ENCODE peak calls at places on chromosomes 6 and 20, in ten cellular contexts. One of them, this sample, is unnamed.

GRCh38 chr6:110537208-110538123 is 61.1 kb upstream of the SLC22A16 start:
- DNase-seq in D341Med: no peak
- DNase-seq in CD8-positive, alpha-beta T cell: no peak
- DNase-seq in NCI-H1092: no peak
- DNase-seq in GM12891: no peak
- DNase-seq in H4: peak; percentile 77
- DNase-seq in stimulated activated CD8-positive, alpha-beta memory T cell treated with anti-CD3 and anti-CD28 coated beads, Interleukin-4, amount 100 ng/mL, for 24 hours: no peak
- DNase-seq in GM06990: no peak
- DNase-seq in activated T-cell treated with anti-CD3 and anti-CD28 coated beads, Interleukin-2, amount 50 U/mL, for 1 hour: no peak
- DNase-seq in occipital lobe: no peak
- DNase-seq in this sample: no peak

GRCh38 chr6:56764081-56764566 is 121.4 kb upstream of the DST start:
- DNase-seq in D341Med: peak; percentile 53
- DNase-seq in CD8-positive, alpha-beta T cell: no peak
- DNase-seq in NCI-H1092: no peak
- DNase-seq in GM12891: no peak
- DNase-seq in H4: peak; percentile 47
- DNase-seq in stimulated activated CD8-positive, alpha-beta memory T cell treated with anti-CD3 and anti-CD28 coated beads, Interleukin-4, amount 100 ng/mL, for 24 hours: no peak
- DNase-seq in GM06990: no peak
- DNase-seq in activated T-cell treated with anti-CD3 and anti-CD28 coated beads, Interleukin-2, amount 50 U/mL, for 1 hour: no peak
- DNase-seq in occipital lobe: no peak
- DNase-seq in this sample: no peak

GRCh38 chr6:104322849-104323248 is 536.9 kb downstream of the HACE1 start:
- DNase-seq in D341Med: no peak
- DNase-seq in CD8-positive, alpha-beta T cell: no peak
- DNase-seq in NCI-H1092: no peak
- DNase-seq in GM12891: no peak
- DNase-seq in H4: no peak
- DNase-seq in stimulated activated CD8-positive, alpha-beta memory T cell treated with anti-CD3 and anti-CD28 coated beads, Interleukin-4, amount 100 ng/mL, for 24 hours: no peak
- DNase-seq in GM06990: no peak
- DNase-seq in activated T-cell treated with anti-CD3 and anti-CD28 coated beads, Interleukin-2, amount 50 U/mL, for 1 hour: no peak
- DNase-seq in occipital lobe: no peak
- DNase-seq in this sample: no peak

GRCh38 chr6:133973109-133973971 is 20.3 kb downstream of the TBPL1 start:
- DNase-seq in D341Med: no peak
- DNase-seq in CD8-positive, alpha-beta T cell: no peak
- DNase-seq in NCI-H1092: peak; percentile 13
- DNase-seq in GM12891: no peak
- DNase-seq in H4: peak; percentile 33
- DNase-seq in stimulated activated CD8-positive, alpha-beta memory T cell treated with anti-CD3 and anti-CD28 coated beads, Interleukin-4, amount 100 ng/mL, for 24 hours: no peak
- DNase-seq in GM06990: no peak
- DNase-seq in activated T-cell treated with anti-CD3 and anti-CD28 coated beads, Interleukin-2, amount 50 U/mL, for 1 hour: no peak
- DNase-seq in occipital lobe: no peak
- DNase-seq in this sample: no peak

GRCh38 chr20:64146936-64147451 is 17.3 kb upstream of the MYT1 start:
- DNase-seq in D341Med: no peak
- DNase-seq in CD8-positive, alpha-beta T cell: no peak
- DNase-seq in NCI-H1092: no peak
- DNase-seq in GM12891: no peak
- DNase-seq in H4: no peak
- DNase-seq in stimulated activated CD8-positive, alpha-beta memory T cell treated with anti-CD3 and anti-CD28 coated beads, Interleukin-4, amount 100 ng/mL, for 24 hours: no peak
- DNase-seq in GM06990: no peak
- DNase-seq in activated T-cell treated with anti-CD3 and anti-CD28 coated beads, Interleukin-2, amount 50 U/mL, for 1 hour: no peak
- DNase-seq in occipital lobe: no peak
- DNase-seq in this sample: no peak

GRCh38 chr20:62120990-62121775 is 1.1 kb upstream of the LSM14B start:
- DNase-seq in D341Med: no peak
- DNase-seq in CD8-positive, alpha-beta T cell: no peak
- DNase-seq in NCI-H1092: no peak
- DNase-seq in GM12891: no peak
- DNase-seq in H4: no peak
- DNase-seq in stimulated activated CD8-positive, alpha-beta memory T cell treated with anti-CD3 and anti-CD28 coated beads, Interleukin-4, amount 100 ng/mL, for 24 hours: no peak
- DNase-seq in GM06990: no peak
- DNase-seq in activated T-cell treated with anti-CD3 and anti-CD28 coated beads, Interleukin-2, amount 50 U/mL, for 1 hour: no peak
- DNase-seq in occipital lobe: no peak
- DNase-seq in this sample: no peak

GRCh38 chr6:125789576-125790402 is 971 bp upstream of the NCOA7 start:
- DNase-seq in D341Med: peak; percentile 57
- DNase-seq in CD8-positive, alpha-beta T cell: peak; percentile 21
- DNase-seq in NCI-H1092: peak; percentile 54
- DNase-seq in GM12891: no peak
- DNase-seq in H4: peak; percentile 15
- DNase-seq in stimulated activated CD8-positive, alpha-beta memory T cell treated with anti-CD3 and anti-CD28 coated beads, Interleukin-4, amount 100 ng/mL, for 24 hours: no peak
- DNase-seq in GM06990: peak; percentile 59
- DNase-seq in activated T-cell treated with anti-CD3 and anti-CD28 coated beads, Interleukin-2, amount 50 U/mL, for 1 hour: peak; percentile 69
- DNase-seq in occipital lobe: peak; percentile 63
- DNase-seq in this sample: no peak

GRCh38 chr20:3744806-3745685 is 12.6 kb downstream of the HSPA12B start:
- DNase-seq in D341Med: peak; percentile 84
- DNase-seq in CD8-positive, alpha-beta T cell: peak; percentile 54
- DNase-seq in NCI-H1092: no peak
- DNase-seq in GM12891: no peak
- DNase-seq in H4: peak; percentile 49
- DNase-seq in stimulated activated CD8-positive, alpha-beta memory T cell treated with anti-CD3 and anti-CD28 coated beads, Interleukin-4, amount 100 ng/mL, for 24 hours: peak; percentile 55
- DNase-seq in GM06990: peak; percentile 72
- DNase-seq in activated T-cell treated with anti-CD3 and anti-CD28 coated beads, Interleukin-2, amount 50 U/mL, for 1 hour: peak; percentile 75
- DNase-seq in occipital lobe: no peak
- DNase-seq in this sample: no peak

GRCh38 chr6:158815915-158816314 is 3.3 kb downstream of the EZR start:
- DNase-seq in D341Med: no peak
- DNase-seq in CD8-positive, alpha-beta T cell: no peak
- DNase-seq in NCI-H1092: no peak
- DNase-seq in GM12891: no peak
- DNase-seq in H4: no peak
- DNase-seq in stimulated activated CD8-positive, alpha-beta memory T cell treated with anti-CD3 and anti-CD28 coated beads, Interleukin-4, amount 100 ng/mL, for 24 hours: no peak
- DNase-seq in GM06990: no peak
- DNase-seq in activated T-cell treated with anti-CD3 and anti-CD28 coated beads, Interleukin-2, amount 50 U/mL, for 1 hour: no peak
- DNase-seq in occipital lobe: no peak
- DNase-seq in this sample: no peak

GRCh38 chr6:165117121-165117520 is 192.3 kb downstream of the C6orf118 start:
- DNase-seq in D341Med: no peak
- DNase-seq in CD8-positive, alpha-beta T cell: no peak
- DNase-seq in NCI-H1092: no peak
- DNase-seq in GM12891: no peak
- DNase-seq in H4: no peak
- DNase-seq in stimulated activated CD8-positive, alpha-beta memory T cell treated with anti-CD3 and anti-CD28 coated beads, Interleukin-4, amount 100 ng/mL, for 24 hours: no peak
- DNase-seq in GM06990: no peak
- DNase-seq in activated T-cell treated with anti-CD3 and anti-CD28 coated beads, Interleukin-2, amount 50 U/mL, for 1 hour: no peak
- DNase-seq in occipital lobe: no peak
- DNase-seq in this sample: no peak

GRCh38 chr6:29631209-29631810 is 1.7 kb downstream of the GABBR1 start:
- DNase-seq in D341Med: no peak
- DNase-seq in CD8-positive, alpha-beta T cell: no peak
- DNase-seq in NCI-H1092: no peak
- DNase-seq in GM12891: no peak
- DNase-seq in H4: no peak
- DNase-seq in stimulated activated CD8-positive, alpha-beta memory T cell treated with anti-CD3 and anti-CD28 coated beads, Interleukin-4, amount 100 ng/mL, for 24 hours: no peak
- DNase-seq in GM06990: no peak
- DNase-seq in activated T-cell treated with anti-CD3 and anti-CD28 coated beads, Interleukin-2, amount 50 U/mL, for 1 hour: no peak
- DNase-seq in occipital lobe: no peak
- DNase-seq in this sample: no peak

GRCh38 chr6:160520043-160520904 is 143.8 kb downstream of the LPA start:
- DNase-seq in D341Med: peak; percentile 86
- DNase-seq in CD8-positive, alpha-beta T cell: peak; percentile 70
- DNase-seq in NCI-H1092: peak; percentile 75
- DNase-seq in GM12891: peak; percentile 42
- DNase-seq in H4: peak; percentile 23
- DNase-seq in stimulated activated CD8-positive, alpha-beta memory T cell treated with anti-CD3 and anti-CD28 coated beads, Interleukin-4, amount 100 ng/mL, for 24 hours: peak; percentile 59
- DNase-seq in GM06990: peak; percentile 67
- DNase-seq in activated T-cell treated with anti-CD3 and anti-CD28 coated beads, Interleukin-2, amount 50 U/mL, for 1 hour: peak; percentile 85
- DNase-seq in occipital lobe: peak; percentile 81
- DNase-seq in this sample: no peak

GRCh38 chr20:24718696-24719095 is 230.4 kb upstream of the CST7 start:
- DNase-seq in D341Med: no peak
- DNase-seq in CD8-positive, alpha-beta T cell: no peak
- DNase-seq in NCI-H1092: peak; percentile 8
- DNase-seq in GM12891: no peak
- DNase-seq in H4: no peak
- DNase-seq in stimulated activated CD8-positive, alpha-beta memory T cell treated with anti-CD3 and anti-CD28 coated beads, Interleukin-4, amount 100 ng/mL, for 24 hours: no peak
- DNase-seq in GM06990: no peak
- DNase-seq in activated T-cell treated with anti-CD3 and anti-CD28 coated beads, Interleukin-2, amount 50 U/mL, for 1 hour: no peak
- DNase-seq in occipital lobe: no peak
- DNase-seq in this sample: no peak

GRCh38 chr6:7468382-7469081 is 72.9 kb upstream of the DSP start:
- DNase-seq in D341Med: peak; percentile 71
- DNase-seq in CD8-positive, alpha-beta T cell: no peak
- DNase-seq in NCI-H1092: no peak
- DNase-seq in GM12891: no peak
- DNase-seq in H4: peak; percentile 27
- DNase-seq in stimulated activated CD8-positive, alpha-beta memory T cell treated with anti-CD3 and anti-CD28 coated beads, Interleukin-4, amount 100 ng/mL, for 24 hours: no peak
- DNase-seq in GM06990: no peak
- DNase-seq in activated T-cell treated with anti-CD3 and anti-CD28 coated beads, Interleukin-2, amount 50 U/mL, for 1 hour: no peak
- DNase-seq in occipital lobe: peak; percentile 62
- DNase-seq in this sample: no peak

GRCh38 chr20:22556565-22557056 is 27.8 kb downstream of the FOXA2 start:
- DNase-seq in D341Med: no peak
- DNase-seq in CD8-positive, alpha-beta T cell: no peak
- DNase-seq in NCI-H1092: no peak
- DNase-seq in GM12891: no peak
- DNase-seq in H4: no peak
- DNase-seq in stimulated activated CD8-positive, alpha-beta memory T cell treated with anti-CD3 and anti-CD28 coated beads, Interleukin-4, amount 100 ng/mL, for 24 hours: no peak
- DNase-seq in GM06990: no peak
- DNase-seq in activated T-cell treated with anti-CD3 and anti-CD28 coated beads, Interleukin-2, amount 50 U/mL, for 1 hour: no peak
- DNase-seq in occipital lobe: no peak
- DNase-seq in this sample: no peak

GRCh38 chr20:39036011-39036410 is 73.9 kb downstream of the DHX35 start:
- DNase-seq in D341Med: no peak
- DNase-seq in CD8-positive, alpha-beta T cell: no peak
- DNase-seq in NCI-H1092: no peak
- DNase-seq in GM12891: no peak
- DNase-seq in H4: no peak
- DNase-seq in stimulated activated CD8-positive, alpha-beta memory T cell treated with anti-CD3 and anti-CD28 coated beads, Interleukin-4, amount 100 ng/mL, for 24 hours: no peak
- DNase-seq in GM06990: no peak
- DNase-seq in activated T-cell treated with anti-CD3 and anti-CD28 coated beads, Interleukin-2, amount 50 U/mL, for 1 hour: no peak
- DNase-seq in occipital lobe: no peak
- DNase-seq in this sample: no peak

GRCh38 chr6:34146801-34147592 is 1.1 kb upstream of the GRM4 start:
- DNase-seq in D341Med: no peak
- DNase-seq in CD8-positive, alpha-beta T cell: no peak
- DNase-seq in NCI-H1092: no peak
- DNase-seq in GM12891: no peak
- DNase-seq in H4: peak; percentile 36
- DNase-seq in stimulated activated CD8-positive, alpha-beta memory T cell treated with anti-CD3 and anti-CD28 coated beads, Interleukin-4, amount 100 ng/mL, for 24 hours: no peak
- DNase-seq in GM06990: no peak
- DNase-seq in activated T-cell treated with anti-CD3 and anti-CD28 coated beads, Interleukin-2, amount 50 U/mL, for 1 hour: no peak
- DNase-seq in occipital lobe: no peak
- DNase-seq in this sample: no peak

GRCh38 chr20:14470977-14471642 is 133.7 kb upstream of the FLRT3 start:
- DNase-seq in D341Med: no peak
- DNase-seq in CD8-positive, alpha-beta T cell: no peak
- DNase-seq in NCI-H1092: no peak
- DNase-seq in GM12891: no peak
- DNase-seq in H4: no peak
- DNase-seq in stimulated activated CD8-positive, alpha-beta memory T cell treated with anti-CD3 and anti-CD28 coated beads, Interleukin-4, amount 100 ng/mL, for 24 hours: no peak
- DNase-seq in GM06990: no peak
- DNase-seq in activated T-cell treated with anti-CD3 and anti-CD28 coated beads, Interleukin-2, amount 50 U/mL, for 1 hour: no peak
- DNase-seq in occipital lobe: no peak
- DNase-seq in this sample: no peak

This sample was measured in esophagus squamous epithelium.